ENCODE peak calls at places on chromosomes 1 and 21, in eight cellular contexts. One of them, this sample, is unnamed.

GRCh38 chr1:157505481-157506272 is 46.6 kb downstream of the FCRL5 start:
- DNase-seq in neural crest cell: peak
- DNase-seq in AG09309: peak
- DNase-seq in EL: peak
- DNase-seq in Karpas-422: peak
- DNase-seq in BJ: no peak
- DNase-seq in adrenal gland: peak
- DNase-seq in iPS-NIHi11: peak
- DNase-seq in this sample: peak

GRCh38 chr1:101971309-101971708 is 25.4 kb downstream of the OLFM3 start:
- DNase-seq in EL: no peak
- DNase-seq in AG09309: no peak
- DNase-seq in adrenal gland: no peak
- DNase-seq in neural crest cell: no peak
- DNase-seq in Karpas-422: peak
- DNase-seq in iPS-NIHi11: no peak
- DNase-seq in BJ: no peak
- DNase-seq in this sample: no peak

GRCh38 chr1:161439280-161440232 is 65.7 kb upstream of the FCGR2A start:
- DNase-seq in BJ: no peak
- DNase-seq in AG09309: no peak
- DNase-seq in iPS-NIHi11: peak
- DNase-seq in Karpas-422: peak
- DNase-seq in EL: peak
- DNase-seq in neural crest cell: peak
- DNase-seq in adrenal gland: peak
- DNase-seq in this sample: no peak

GRCh38 chr1:109034382-109034781 is 7.5 kb downstream of the WDR47 start:
- DNase-seq in Karpas-422: no peak
- DNase-seq in AG09309: no peak
- DNase-seq in adrenal gland: no peak
- DNase-seq in iPS-NIHi11: no peak
- DNase-seq in BJ: no peak
- DNase-seq in neural crest cell: no peak
- DNase-seq in EL: no peak
- DNase-seq in this sample: no peak

GRCh38 chr1:12439083-12439482 is 178.9 kb downstream of the DHRS3 start:
- DNase-seq in Karpas-422: no peak
- DNase-seq in AG09309: no peak
- DNase-seq in BJ: no peak
- DNase-seq in neural crest cell: no peak
- DNase-seq in EL: no peak
- DNase-seq in iPS-NIHi11: no peak
- DNase-seq in adrenal gland: no peak
- DNase-seq in this sample: no peak

GRCh38 chr21:42436914-42437313 is 33.2 kb downstream of the UBASH3A start:
- DNase-seq in EL: no peak
- DNase-seq in adrenal gland: no peak
- DNase-seq in AG09309: no peak
- DNase-seq in BJ: no peak
- DNase-seq in neural crest cell: no peak
- DNase-seq in Karpas-422: no peak
- DNase-seq in iPS-NIHi11: no peak
- DNase-seq in this sample: no peak

GRCh38 chr1:8077120-8077573 is 51.0 kb upstream of the ERRFI1 start:
- DNase-seq in iPS-NIHi11: peak
- DNase-seq in AG09309: peak
- DNase-seq in BJ: peak
- DNase-seq in adrenal gland: peak
- DNase-seq in neural crest cell: no peak
- DNase-seq in Karpas-422: no peak
- DNase-seq in EL: peak
- DNase-seq in this sample: no peak

GRCh38 chr1:68528243-68528642 is 31.4 kb upstream of the DEPDC1 start:
- DNase-seq in adrenal gland: no peak
- DNase-seq in BJ: no peak
- DNase-seq in iPS-NIHi11: no peak
- DNase-seq in Karpas-422: no peak
- DNase-seq in AG09309: no peak
- DNase-seq in EL: no peak
- DNase-seq in neural crest cell: no peak
- DNase-seq in this sample: no peak

GRCh38 chr1:38758824-38759223 is 100.7 kb downstream of the RRAGC start:
- DNase-seq in EL: no peak
- DNase-seq in iPS-NIHi11: no peak
- DNase-seq in neural crest cell: no peak
- DNase-seq in BJ: no peak
- DNase-seq in Karpas-422: no peak
- DNase-seq in AG09309: no peak
- DNase-seq in adrenal gland: peak
- DNase-seq in this sample: no peak

GRCh38 chr1:202235003-202235660 is 41.5 kb downstream of the LGR6 start:
- DNase-seq in AG09309: no peak
- DNase-seq in EL: peak
- DNase-seq in BJ: no peak
- DNase-seq in neural crest cell: no peak
- DNase-seq in Karpas-422: no peak
- DNase-seq in adrenal gland: no peak
- DNase-seq in iPS-NIHi11: no peak
- DNase-seq in this sample: no peak

GRCh38 chr21:29538115-29538514 is 239.4 kb downstream of the BACH1 start:
- DNase-seq in EL: peak
- DNase-seq in iPS-NIHi11: no peak
- DNase-seq in BJ: no peak
- DNase-seq in adrenal gland: no peak
- DNase-seq in AG09309: no peak
- DNase-seq in neural crest cell: no peak
- DNase-seq in Karpas-422: no peak
- DNase-seq in this sample: no peak

GRCh38 chr21:38467369-38467768 is 30.9 kb downstream of the ERG start:
- DNase-seq in iPS-NIHi11: no peak
- DNase-seq in Karpas-422: no peak
- DNase-seq in adrenal gland: no peak
- DNase-seq in neural crest cell: no peak
- DNase-seq in EL: no peak
- DNase-seq in BJ: no peak
- DNase-seq in AG09309: no peak
- DNase-seq in this sample: peak

GRCh38 chr1:24481098-24481497 is 21.5 kb upstream of the RCAN3 start:
- DNase-seq in AG09309: no peak
- DNase-seq in iPS-NIHi11: peak
- DNase-seq in Karpas-422: no peak
- DNase-seq in EL: no peak
- DNase-seq in adrenal gland: no peak
- DNase-seq in neural crest cell: no peak
- DNase-seq in BJ: no peak
- DNase-seq in this sample: no peak

GRCh38 chr1:212007896-212008295 is 27.5 kb downstream of the INTS7 start:
- DNase-seq in neural crest cell: no peak
- DNase-seq in adrenal gland: no peak
- DNase-seq in EL: no peak
- DNase-seq in Karpas-422: no peak
- DNase-seq in AG09309: no peak
- DNase-seq in iPS-NIHi11: no peak
- DNase-seq in BJ: no peak
- DNase-seq in this sample: no peak

GRCh38 chr1:100896481-100896982 is 642 bp downstream of the SLC30A7 start:
- DNase-seq in neural crest cell: no peak
- DNase-seq in AG09309: no peak
- DNase-seq in adrenal gland: peak
- DNase-seq in Karpas-422: peak
- DNase-seq in EL: peak
- DNase-seq in iPS-NIHi11: peak
- DNase-seq in BJ: no peak
- DNase-seq in this sample: peak

GRCh38 chr1:151568626-151569088 is 28.5 kb downstream of the TUFT1 start:
- DNase-seq in adrenal gland: no peak
- DNase-seq in EL: no peak
- DNase-seq in BJ: no peak
- DNase-seq in Karpas-422: no peak
- DNase-seq in neural crest cell: no peak
- DNase-seq in AG09309: no peak
- DNase-seq in iPS-NIHi11: no peak
- DNase-seq in this sample: no peak

GRCh38 chr1:241834733-241835377 is 13.1 kb upstream of the EXO1 start:
- DNase-seq in Karpas-422: peak
- DNase-seq in adrenal gland: no peak
- DNase-seq in neural crest cell: no peak
- DNase-seq in EL: peak
- DNase-seq in AG09309: no peak
- DNase-seq in BJ: no peak
- DNase-seq in iPS-NIHi11: no peak
- DNase-seq in this sample: peak

GRCh38 chr21:29007801-29008200 is 11.3 kb downstream of the RWDD2B start:
- DNase-seq in neural crest cell: no peak
- DNase-seq in Karpas-422: no peak
- DNase-seq in iPS-NIHi11: no peak
- DNase-seq in AG09309: no peak
- DNase-seq in adrenal gland: no peak
- DNase-seq in EL: peak
- DNase-seq in BJ: no peak
- DNase-seq in this sample: no peak

GRCh38 chr1:8239039-8239305 is 78.9 kb upstream of the SLC45A1 start:
- DNase-seq in neural crest cell: no peak
- DNase-seq in Karpas-422: no peak
- DNase-seq in EL: peak
- DNase-seq in iPS-NIHi11: no peak
- DNase-seq in BJ: no peak
- DNase-seq in adrenal gland: peak
- DNase-seq in AG09309: no peak
- DNase-seq in this sample: no peak

GRCh38 chr1:234631721-234632125 is 21.7 kb upstream of the IRF2BP2 start:
- DNase-seq in neural crest cell: no peak
- DNase-seq in Karpas-422: no peak
- DNase-seq in BJ: peak
- DNase-seq in EL: peak
- DNase-seq in iPS-NIHi11: no peak
- DNase-seq in adrenal gland: no peak
- DNase-seq in AG09309: no peak
- DNase-seq in this sample: no peak

GRCh38 chr1:209554761-209555611 is 28.5 kb upstream of the CAMK1G start:
- DNase-seq in adrenal gland: no peak
- DNase-seq in EL: no peak
- DNase-seq in Karpas-422: no peak
- DNase-seq in iPS-NIHi11: no peak
- DNase-seq in neural crest cell: no peak
- DNase-seq in AG09309: no peak
- DNase-seq in BJ: no peak
- DNase-seq in this sample: no peak

This sample was measured in NCI-H526.